ENCODE peak calls at places on chromosomes 13 and 19, in five cellular contexts. L, J, N, V and C are unnamed samples.

GRCh38 chr13:20173121-20173746 is 12.4 kb upstream of the GJA3 start:
- DNase-seq in J (no peak), N (no peak), V (no peak), L (no peak), C (no peak)

GRCh38 chr13:37878921-37879320 is 9.3 kb upstream of the TRPC4 start:
- DNase-seq in V (no peak), L (no peak), N (no peak), J (no peak), C (no peak)

GRCh38 chr19:8025321-8025720 is 19.9 kb upstream of the ELAVL1 start:
- DNase-seq in L (no peak), V (no peak), N (no peak), J (no peak), C (no peak)

GRCh38 chr13:98997738-98998641 is 20.1 kb upstream of the DOCK9 start:
- DNase-seq in L (peak), V (no peak), N (peak), J (no peak), C (no peak)

GRCh38 chr13:111897178-111897845 is 169.6 kb upstream of the SOX1 start:
- DNase-seq in N (no peak), V (peak), J (no peak), L (no peak), C (no peak)

GRCh38 chr13:57017357-57017756 is 123.4 kb upstream of the PRR20A start:
- DNase-seq in V (no peak), J (no peak), L (no peak), N (no peak), C (no peak)

GRCh38 chr13:51041126-51041525 is 69.9 kb downstream of the C13orf42 start:
- DNase-seq in N (no peak), L (peak), J (no peak), V (no peak), C (no peak)

GRCh38 chr13:112061367-112062046 is 5.4 kb upstream of the SOX1 start:
- DNase-seq in N (no peak), J (no peak), L (no peak), V (peak), C (no peak)

GRCh38 chr13:59247166-59247565 is 916.6 kb downstream of the DIAPH3 start:
- DNase-seq in L (no peak), N (peak), J (no peak), V (no peak), C (no peak)

GRCh38 chr19:52778811-52779210 is 7.8 kb downstream of the ZNF600 start:
- DNase-seq in V (no peak), L (no peak), J (no peak), N (no peak), C (no peak)

GRCh38 chr13:40961224-40961623 is 57.9 kb downstream of the ELF1 start:
- DNase-seq in N (no peak), L (no peak), V (no peak), J (no peak), C (no peak)

GRCh38 chr19:2494447-2495129 is 18.7 kb downstream of the GADD45B start:
- DNase-seq in N (peak), L (peak), V (no peak), J (no peak), C (peak)

GRCh38 chr19:35436477-35437141 is 11.4 kb upstream of the FFAR2 start:
- DNase-seq in N (no peak), J (no peak), V (no peak), L (peak), C (no peak)

GRCh38 chr19:1241417-1242095 is at the start of gene ATP5F1D:
- DNase-seq in N (peak), J (peak), L (peak), V (peak), C (peak)

GRCh38 chr19:45296365-45296764 is 26.3 kb downstream of the CKM start:
- DNase-seq in N (no peak), L (no peak), V (no peak), J (no peak), C (no peak)

GRCh38 chr13:110646442-110647364 is 31.4 kb downstream of the NAXD start:
- DNase-seq in J (no peak), N (no peak), V (no peak), L (no peak), C (no peak)

GRCh38 chr13:20425819-20426219 is 99.8 kb downstream of the CRYL1 start:
- DNase-seq in N (no peak), L (no peak), J (no peak), V (no peak), C (no peak)

GRCh38 chr13:51764184-51765141 is 39.5 kb downstream of the DHRS12 start:
- DNase-seq in L (peak), N (peak), J (no peak), V (no peak), C (no peak)

GRCh38 chr19:6773323-6773931 is 919 bp downstream of the VAV1 start:
- DNase-seq in N (no peak), V (peak), L (no peak), J (no peak), C (no peak)

GRCh38 chr19:44912854-44913253 is 1.6 kb upstream of the APOC1 start:
- DNase-seq in L (no peak), V (no peak), J (no peak), N (peak), C (no peak)

GRCh38 chr19:3415695-3416094 is 49.3 kb downstream of the NFIC start:
- DNase-seq in N (no peak), L (no peak), V (no peak), J (no peak), C (no peak)

GRCh38 chr19:8585894-8586750 is 8.9 kb upstream of the MYO1F start:
- DNase-seq in L (peak), J (peak), V (peak), N (no peak), C (peak)

GRCh38 chr19:14405758-14406644 is 13.1 kb downstream of the DDX39A start:
- DNase-seq in L (peak), N (peak), J (peak), V (peak), C (peak)

GRCh38 chr13:52665325-52665724 is 12.7 kb downstream of the SUGT1 start:
- DNase-seq in V (no peak), J (no peak), N (no peak), L (peak), C (no peak)

GRCh38 chr13:112785419-112785856 is 95.6 kb downstream of the ATP11A start:
- DNase-seq in N (no peak), V (peak), J (no peak), L (no peak), C (no peak)

GRCh38 chr19:29492761-29493160 is 33.0 kb upstream of the VSTM2B start:
- DNase-seq in L (peak), N (no peak), V (no peak), J (no peak), C (no peak)

GRCh38 chr13:28805193-28805819 is 14.8 kb upstream of the MTUS2 start:
- DNase-seq in N (no peak), V (peak), J (peak), L (no peak), C (no peak)
- TF ChIP-seq CTCF in N (no peak), V (peak), J (peak), L (peak), C (peak)

GRCh38 chr19:18230941-18231734 is 4.9 kb upstream of the PDE4C start:
- DNase-seq in J (no peak), V (no peak), L (no peak), N (no peak), C (no peak)

GRCh38 chr19:18231775-18232174 is 5.5 kb upstream of the PDE4C start:
- DNase-seq in L (no peak), J (no peak), V (no peak), N (no peak), C (no peak)

GRCh38 chr19:18227781-18228271 is 1.6 kb upstream of the PDE4C start:
- DNase-seq in N (no peak), L (no peak), V (no peak), J (no peak), C (no peak)

GRCh38 chr19:18229915-18230314 is 3.7 kb upstream of the PDE4C start:
- DNase-seq in N (no peak), J (no peak), V (no peak), L (no peak), C (no peak)

GRCh38 chr19:18229474-18229873 is 3.2 kb upstream of the PDE4C start:
- DNase-seq in N (no peak), L (no peak), V (no peak), J (no peak), C (no peak)
- TF ChIP-seq CTCF in N (peak), L (peak), V (peak), J (peak), C (peak)

DNA sequence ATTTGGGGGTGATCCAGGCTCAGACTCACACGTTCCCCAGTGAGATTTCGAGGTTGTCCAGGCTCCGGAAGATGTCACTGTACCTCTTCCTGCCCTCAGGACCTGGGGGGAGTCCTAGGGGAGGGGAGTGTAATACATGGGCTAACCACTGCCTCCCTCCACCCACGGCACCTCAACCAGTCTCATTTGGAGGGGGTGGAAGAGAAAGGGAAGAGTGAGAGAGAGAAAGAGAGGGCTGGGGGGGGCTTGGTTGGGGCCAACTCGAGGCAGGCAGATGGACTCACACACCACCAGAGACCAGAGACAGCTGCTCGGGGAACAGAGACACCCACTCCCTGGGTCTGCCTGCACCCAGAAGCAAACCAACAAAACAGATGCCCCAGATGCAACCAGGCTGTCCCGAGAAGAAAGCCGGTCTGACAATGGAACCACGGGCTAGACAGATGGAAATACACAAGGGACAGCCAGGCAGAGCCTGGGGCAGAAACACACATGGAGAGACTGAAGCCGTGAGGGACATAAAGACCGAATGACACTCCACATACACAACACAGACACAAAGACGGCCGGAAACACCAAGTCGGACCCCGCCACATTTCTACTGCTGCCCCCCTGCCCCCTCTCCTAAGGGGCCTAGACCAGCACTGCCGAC is 825 bp downstream of the GMIP start:
- DNase-seq in N (no peak), J (no peak), L (peak), V (no peak), C (no peak)
- TF ChIP-seq CTCF in N (no peak), J (no peak), L (no peak), V (no peak), C (no peak)

GRCh38 chr13:107075576-107075975 is 507.6 kb upstream of the ARGLU1 start:
- DNase-seq in N (no peak), J (no peak), V (no peak), L (no peak), C (no peak)
- TF ChIP-seq CTCF in N (no peak), J (no peak), V (no peak), L (no peak), C (no peak)

GRCh38 chr13:34420975-34421719 is 520.9 kb upstream of the NBEA start:
- DNase-seq in L (no peak), V (no peak), N (no peak), J (no peak), C (no peak)
- TF ChIP-seq CTCF in L (no peak), V (peak), N (no peak), J (peak), C (no peak)

GRCh38 chr19:18800079-18800478 is 9.0 kb upstream of the COMP start:
- DNase-seq in N (no peak), V (no peak), L (no peak), J (no peak), C (no peak)

GRCh38 chr19:18800636-18801035 is 9.5 kb upstream of the COMP start:
- DNase-seq in N (no peak), L (no peak), J (no peak), V (no peak), C (no peak)

GRCh38 chr19:18796239-18796638 is 5.1 kb upstream of the COMP start:
- DNase-seq in V (no peak), N (no peak), L (no peak), J (no peak), C (no peak)

GRCh38 chr19:18799389-18799970 is 8.4 kb upstream of the COMP start:
- DNase-seq in V (no peak), L (no peak), N (no peak), J (no peak), C (no peak)

GRCh38 chr19:18798384-18799352 is 7.6 kb upstream of the COMP start:
- DNase-seq in V (peak), J (no peak), N (no peak), L (no peak), C (peak)
- TF ChIP-seq CTCF in V (peak), J (peak), N (no peak), L (no peak), C (peak)

GRCh38 chr13:95552539-95553270 is at the start of gene CLDN10:
- DNase-seq in N (peak), V (peak), L (no peak), J (peak), C (peak)
- TF ChIP-seq CTCF in N (no peak), V (peak), L (no peak), J (peak), C (peak)

GRCh38 chr13:87089391-87089790 is 581.8 kb upstream of the SLITRK5 start:
- DNase-seq in V (no peak), N (no peak), J (no peak), L (peak), C (no peak)

GRCh38 chr13:87087741-87088140 is 583.4 kb upstream of the SLITRK5 start:
- DNase-seq in V (no peak), N (no peak), L (no peak), J (no peak), C (no peak)

GRCh38 chr13:87080100-87080779 is 590.9 kb upstream of the SLITRK5 start:
- DNase-seq in N (no peak), V (no peak), L (no peak), J (no peak), C (no peak)

GRCh38 chr13:87078947-87079795 is 592.0 kb upstream of the SLITRK5 start:
- DNase-seq in L (no peak), J (no peak), N (no peak), V (no peak), C (no peak)

GRCh38 chr13:87084192-87084591 is 587.0 kb upstream of the SLITRK5 start:
- DNase-seq in L (no peak), J (no peak), N (no peak), V (no peak), C (no peak)
- TF ChIP-seq CTCF in L (no peak), J (no peak), N (no peak), V (peak), C (no peak)

GRCh38 chr13:96229356-96229755 is 139.4 kb downstream of the HS6ST3 start:
- DNase-seq in V (peak), L (no peak), J (no peak), N (no peak), C (no peak)
- TF ChIP-seq CTCF in V (peak), L (peak), J (peak), N (peak), C (peak)

GRCh38 chr13:94416454-94417080 is 62.9 kb downstream of the DCT start:
- DNase-seq in V (peak), L (no peak), J (peak), N (no peak), C (peak)
- TF ChIP-seq CTCF in V (peak), L (peak), J (peak), N (no peak), C (peak)